ENCODE peak calls at places on chromosome 16, in four cellular contexts. V, N, E and F are unnamed samples.

GRCh38 chr16:3642397-3643094 is 11.9 kb upstream of the DNASE1 start:
- DNase-seq in V (no peak), N (peak; percentile 46), E (peak; percentile 55), F (no peak)

GRCh38 chr16:35639233-35640205 is 2180.1 kb downstream of the TP53TG3F start:
- DNase-seq in V (no peak), N (no peak), E (no peak), F (peak; percentile 0)

GRCh38 chr16:19227643-19228042 is 57.9 kb upstream of the CLEC19A start:
- DNase-seq in V (no peak), N (no peak), E (peak; percentile 40), F (no peak)

GRCh38 chr16:86781046-86781445 is 202.7 kb downstream of the FOXL1 start:
- DNase-seq in V (no peak), N (no peak), E (no peak), F (no peak)

GRCh38 chr16:89315791-89316581 is 98.5 kb downstream of the ZNF778 start:
- DNase-seq in V (peak; percentile 62), N (peak; percentile 89), E (no peak), F (peak; percentile 91)

GRCh38 chr16:67036323-67036741 is 7.4 kb downstream of the CBFB start:
- DNase-seq in V (no peak), N (no peak), E (no peak), F (no peak)

GRCh38 chr16:68388124-68388523 is 60.2 kb downstream of the SMPD3 start:
- DNase-seq in V (no peak), N (no peak), E (no peak), F (no peak)

GRCh38 chr16:27528294-27528693 is 21.4 kb downstream of the GTF3C1 start:
- DNase-seq in V (no peak), N (no peak), E (no peak), F (no peak)

GRCh38 chr16:57358527-57359095 is at the start of gene CCL22:
- DNase-seq in V (no peak), N (no peak), E (no peak), F (no peak)

GRCh38 chr16:35626051-35626450 is 2166.6 kb downstream of the TP53TG3F start:
- DNase-seq in V (no peak), N (peak; percentile 14), E (no peak), F (no peak)

GRCh38 chr16:71564377-71564967 is 12.4 kb downstream of the TAT start:
- DNase-seq in V (no peak), N (no peak), E (no peak), F (no peak)

GRCh38 chr16:24610421-24610765 is 71.0 kb downstream of the RBBP6 start:
- DNase-seq in V (no peak), N (no peak), E (no peak), F (no peak)

GRCh38 chr16:57042157-57043111 is 49.9 kb upstream of the CPNE2 start:
- DNase-seq in V (peak; percentile 66), N (no peak), E (no peak), F (peak; percentile 17)

GRCh38 chr16:8583199-8583598 is 7.1 kb downstream of the TMEM114 start:
- DNase-seq in V (no peak), N (no peak), E (no peak), F (no peak)

GRCh38 chr16:89131783-89132182 is 38.1 kb downstream of the ACSF3 start:
- DNase-seq in V (no peak), N (no peak), E (no peak), F (no peak)

GRCh38 chr16:19842758-19843157 is 41.9 kb downstream of the GPRC5B start:
- DNase-seq in V (no peak), N (no peak), E (no peak), F (no peak)

GRCh38 chr16:10250137-10250850 is 68.1 kb upstream of the GRIN2A start:
- DNase-seq in V (no peak), N (no peak), E (no peak), F (no peak)

GRCh38 chr16:19884021-19884485 is 595 bp downstream of the GPRC5B start:
- DNase-seq in V (no peak), N (no peak), E (no peak), F (no peak)

GRCh38 chr16:743794-744500 is 3.1 kb upstream of the CIAO3 start:
- DNase-seq in V (no peak), N (no peak), E (no peak), F (no peak)

GRCh38 chr16:10641953-10642949 is 52.5 kb downstream of the TEKT5 start:
- DNase-seq in V (no peak), N (no peak), E (no peak), F (no peak)

GRCh38 chr16:68074850-68075249 is 10.3 kb upstream of the NFATC3 start:
- DNase-seq in V (peak; percentile 58), N (no peak), E (no peak), F (no peak)

GRCh38 chr16:81740163-81740562 is 38.9 kb upstream of the PLCG2 start:
- DNase-seq in V (no peak), N (no peak), E (no peak), F (no peak)

GRCh38 chr16:11025120-11025531 is 80.8 kb downstream of the CLEC16A start:
- DNase-seq in V (no peak), N (no peak), E (no peak), F (no peak)

GRCh38 chr16:56683424-56684162 is 1.3 kb downstream of the MT1X start:
- DNase-seq in V (no peak), N (no peak), E (no peak), F (no peak)

GRCh38 chr16:50868577-50868976 is 126.7 kb downstream of the CYLD start:
- DNase-seq in V (no peak), N (no peak), E (no peak), F (no peak)

GRCh38 chr16:30567991-30568638 is 3.4 kb downstream of the ZNF688 start:
- DNase-seq in V (no peak), N (no peak), E (no peak), F (peak; percentile 70)

GRCh38 chr16:67613808-67614207 is 31.1 kb upstream of the CARMIL2 start:
- DNase-seq in V (no peak), N (no peak), E (no peak), F (no peak)

GRCh38 chr16:66740010-66740409 is 11.4 kb downstream of the DYNC1LI2 start:
- DNase-seq in V (no peak), N (peak; percentile 69), E (no peak), F (peak; percentile 30)

GRCh38 chr16:17836868-17837602 is 366.3 kb upstream of the XYLT1 start:
- DNase-seq in V (no peak), N (no peak), E (no peak), F (peak; percentile 96)